ENCODE peak calls at places on chromosomes 4 and X, in five cellular contexts. One of them, this sample, is unnamed.

GRCh38 chrX:73850124-73851013 is 287.4 kb downstream of the CHIC1 start:
- DNase-seq in HCT116: peak
- DNase-seq in A549: peak
- DNase-seq in WTC11: peak
- DNase-seq in GM12878: peak
- DNase-seq in this sample: peak

GRCh38 chr4:105586638-105587328 is 34.4 kb downstream of the ARHGEF38 start:
- DNase-seq in HCT116: no peak
- DNase-seq in A549: no peak
- DNase-seq in WTC11: no peak
- DNase-seq in GM12878: no peak
- DNase-seq in this sample: no peak

GRCh38 chrX:19842542-19842941 is 44.9 kb downstream of the SH3KBP1 start:
- DNase-seq in HCT116: no peak
- DNase-seq in A549: no peak
- DNase-seq in WTC11: no peak
- DNase-seq in GM12878: no peak
- DNase-seq in this sample: peak

GRCh38 chr4:40196724-40197281 is at the start of gene RHOH:
- DNase-seq in HCT116: no peak
- DNase-seq in A549: no peak
- DNase-seq in WTC11: no peak
- DNase-seq in GM12878: no peak
- DNase-seq in this sample: peak

GRCh38 chr4:85681194-85681803 is 206.3 kb downstream of the ARHGAP24 start:
- DNase-seq in HCT116: no peak
- DNase-seq in A549: no peak
- DNase-seq in WTC11: no peak
- DNase-seq in GM12878: no peak
- DNase-seq in this sample: peak

GRCh38 chr4:41022116-41022515 is 192.2 kb downstream of the APBB2 start:
- DNase-seq in HCT116: no peak
- DNase-seq in A549: no peak
- DNase-seq in WTC11: no peak
- DNase-seq in GM12878: no peak
- DNase-seq in this sample: no peak

GRCh38 chrX:67426946-67427345 is 116.9 kb upstream of the AR start:
- DNase-seq in HCT116: no peak
- DNase-seq in A549: no peak
- DNase-seq in WTC11: no peak
- DNase-seq in GM12878: no peak
- DNase-seq in this sample: no peak

GRCh38 chr4:81471361-81472248 is at the start of gene RASGEF1B:
- DNase-seq in HCT116: no peak
- DNase-seq in A549: peak
- DNase-seq in WTC11: peak
- DNase-seq in GM12878: peak
- DNase-seq in this sample: peak

GRCh38 chrX:42485621-42486020 is 292.3 kb downstream of the PPP1R2C start:
- DNase-seq in HCT116: peak
- DNase-seq in A549: no peak
- DNase-seq in WTC11: no peak
- DNase-seq in GM12878: no peak
- DNase-seq in this sample: no peak

GRCh38 chr4:77734928-77735327 is 84.2 kb downstream of the CNOT6L start:
- DNase-seq in HCT116: no peak
- DNase-seq in A549: no peak
- DNase-seq in WTC11: no peak
- DNase-seq in GM12878: peak
- DNase-seq in this sample: peak

GRCh38 chr4:180675368-180675675 is 1567.9 kb upstream of the TENM3 start:
- DNase-seq in HCT116: no peak
- DNase-seq in A549: no peak
- DNase-seq in WTC11: no peak
- DNase-seq in GM12878: no peak
- DNase-seq in this sample: no peak

GRCh38 chr4:52713456-52713937 is 37.7 kb downstream of the ERVMER34-1 start:
- DNase-seq in HCT116: no peak
- DNase-seq in A549: no peak
- DNase-seq in WTC11: no peak
- DNase-seq in GM12878: no peak
- DNase-seq in this sample: peak

GRCh38 chr4:1047976-1048780 is 36.8 kb downstream of the FGFRL1 start:
- DNase-seq in HCT116: no peak
- DNase-seq in A549: no peak
- DNase-seq in WTC11: no peak
- DNase-seq in GM12878: no peak
- DNase-seq in this sample: peak

GRCh38 chrX:131565909-131566308 is 22.0 kb downstream of the OR13H1 start:
- DNase-seq in HCT116: no peak
- DNase-seq in A549: peak
- DNase-seq in WTC11: no peak
- DNase-seq in GM12878: no peak
- DNase-seq in this sample: no peak

GRCh38 chr4:21656832-21657231 is 291.7 kb downstream of the KCNIP4 start:
- DNase-seq in HCT116: peak
- DNase-seq in A549: peak
- DNase-seq in WTC11: no peak
- DNase-seq in GM12878: no peak
- DNase-seq in this sample: no peak

GRCh38 chrX:7948483-7948882 is 21.3 kb upstream of the PNPLA4 start:
- DNase-seq in HCT116: no peak
- DNase-seq in A549: no peak
- DNase-seq in WTC11: no peak
- DNase-seq in GM12878: no peak
- DNase-seq in this sample: no peak

GRCh38 chr4:56699537-56699936 is 18.4 kb upstream of the HOPX start:
- DNase-seq in HCT116: no peak
- DNase-seq in A549: no peak
- DNase-seq in WTC11: no peak
- DNase-seq in GM12878: no peak
- DNase-seq in this sample: no peak

GRCh38 chr4:140686799-140687198 is 69.4 kb downstream of the TBC1D9 start:
- DNase-seq in HCT116: no peak
- DNase-seq in A549: no peak
- DNase-seq in WTC11: no peak
- DNase-seq in GM12878: no peak
- DNase-seq in this sample: no peak

GRCh38 chr4:123452585-123452984 is 56.0 kb downstream of the SPRY1 start:
- DNase-seq in HCT116: no peak
- DNase-seq in A549: peak
- DNase-seq in WTC11: no peak
- DNase-seq in GM12878: no peak
- DNase-seq in this sample: peak

GRCh38 chrX:96693407-96693806 is 8.8 kb downstream of the DIAPH2 start:
- DNase-seq in HCT116: no peak
- DNase-seq in A549: no peak
- DNase-seq in WTC11: no peak
- DNase-seq in GM12878: no peak
- DNase-seq in this sample: no peak

GRCh38 chr4:1298461-1298860 is 8.8 kb downstream of the MAEA start:
- DNase-seq in HCT116: no peak
- DNase-seq in A549: no peak
- DNase-seq in WTC11: no peak
- DNase-seq in GM12878: no peak
- DNase-seq in this sample: no peak

GRCh38 chr4:79467246-79467932 is 59.4 kb upstream of the GK2 start:
- DNase-seq in HCT116: no peak
- DNase-seq in A549: no peak
- DNase-seq in WTC11: no peak
- DNase-seq in GM12878: no peak
- DNase-seq in this sample: no peak

GRCh38 chrX:1400731-1401471 is 9.0 kb upstream of the SLC25A6 start:
- DNase-seq in HCT116: peak
- DNase-seq in A549: no peak
- DNase-seq in WTC11: peak
- DNase-seq in GM12878: no peak
- DNase-seq in this sample: no peak

GRCh38 chr4:164768516-164768915 is 14.6 kb downstream of the SMIM31 start:
- DNase-seq in HCT116: peak
- DNase-seq in A549: peak
- DNase-seq in WTC11: no peak
- DNase-seq in GM12878: no peak
- DNase-seq in this sample: peak

GRCh38 chr4:6591305-6591704 is 16.3 kb downstream of the MAN2B2 start:
- DNase-seq in HCT116: no peak
- DNase-seq in A549: no peak
- DNase-seq in WTC11: no peak
- DNase-seq in GM12878: no peak
- DNase-seq in this sample: no peak

GRCh38 chr4:118352843-118353373 is at the start of gene PRSS12:
- DNase-seq in HCT116: peak
- DNase-seq in A549: peak
- DNase-seq in WTC11: peak
- DNase-seq in GM12878: no peak
- DNase-seq in this sample: peak
- TF ChIP-seq MAX in HCT116: peak
- TF ChIP-seq MAX in A549: peak
- TF ChIP-seq MAX in WTC11: peak
- TF ChIP-seq MAX in GM12878: no peak
- TF ChIP-seq MAX in this sample: peak

GRCh38 chrX:100864967-100865366 is 9.2 kb downstream of the NOX1 start:
- DNase-seq in HCT116: no peak
- DNase-seq in A549: no peak
- DNase-seq in WTC11: no peak
- DNase-seq in GM12878: no peak
- DNase-seq in this sample: no peak
- TF ChIP-seq MAX in HCT116: no peak
- TF ChIP-seq MAX in A549: no peak
- TF ChIP-seq MAX in WTC11: no peak
- TF ChIP-seq MAX in GM12878: no peak
- TF ChIP-seq MAX in this sample: no peak

GRCh38 chr4:3465698-3466671 is 2.9 kb downstream of the DOK7 start:
- DNase-seq in HCT116: no peak
- DNase-seq in A549: no peak
- DNase-seq in WTC11: peak
- DNase-seq in GM12878: no peak
- DNase-seq in this sample: no peak
- TF ChIP-seq MAX in HCT116: no peak
- TF ChIP-seq MAX in A549: no peak
- TF ChIP-seq MAX in WTC11: no peak
- TF ChIP-seq MAX in GM12878: no peak
- TF ChIP-seq MAX in this sample: no peak

GRCh38 chrX:137164329-137164728 is 130.5 kb upstream of the GPR101 start:
- DNase-seq in HCT116: no peak
- DNase-seq in A549: no peak
- DNase-seq in WTC11: no peak
- DNase-seq in GM12878: no peak
- DNase-seq in this sample: no peak
- TF ChIP-seq MAX in HCT116: no peak
- TF ChIP-seq MAX in A549: no peak
- TF ChIP-seq MAX in WTC11: no peak
- TF ChIP-seq MAX in GM12878: no peak
- TF ChIP-seq MAX in this sample: no peak

GRCh38 chr4:23202712-23203247 is 510.0 kb downstream of the GBA3 start:
- DNase-seq in HCT116: no peak
- DNase-seq in A549: no peak
- DNase-seq in WTC11: no peak
- DNase-seq in GM12878: no peak
- DNase-seq in this sample: no peak
- TF ChIP-seq MAX in HCT116: no peak
- TF ChIP-seq MAX in A549: no peak
- TF ChIP-seq MAX in WTC11: no peak
- TF ChIP-seq MAX in GM12878: no peak
- TF ChIP-seq MAX in this sample: no peak

GRCh38 chr4:8739820-8740665 is 131.6 kb downstream of the HMX1 start:
- DNase-seq in HCT116: no peak
- DNase-seq in A549: no peak
- DNase-seq in WTC11: no peak
- DNase-seq in GM12878: no peak
- DNase-seq in this sample: peak
- TF ChIP-seq MAX in HCT116: no peak
- TF ChIP-seq MAX in A549: no peak
- TF ChIP-seq MAX in WTC11: no peak
- TF ChIP-seq MAX in GM12878: no peak
- TF ChIP-seq MAX in this sample: no peak

GRCh38 chrX:68942797-68943196 is 114.0 kb downstream of the EFNB1 start:
- DNase-seq in HCT116: no peak
- DNase-seq in A549: no peak
- DNase-seq in WTC11: no peak
- DNase-seq in GM12878: no peak
- DNase-seq in this sample: no peak

GRCh38 chrX:68942141-68942540 is 113.3 kb downstream of the EFNB1 start:
- DNase-seq in HCT116: no peak
- DNase-seq in A549: no peak
- DNase-seq in WTC11: no peak
- DNase-seq in GM12878: no peak
- DNase-seq in this sample: no peak

GRCh38 chrX:68945603-68946228 is 116.9 kb downstream of the EFNB1 start:
- DNase-seq in HCT116: no peak
- DNase-seq in A549: peak
- DNase-seq in WTC11: peak
- DNase-seq in GM12878: no peak
- DNase-seq in this sample: peak

GRCh38 chrX:68945081-68945602 is 116.3 kb downstream of the EFNB1 start:
- DNase-seq in HCT116: no peak
- DNase-seq in A549: no peak
- DNase-seq in WTC11: no peak
- DNase-seq in GM12878: no peak
- DNase-seq in this sample: no peak

GRCh38 chrX:68944211-68944610 is 115.4 kb downstream of the EFNB1 start:
- DNase-seq in HCT116: no peak
- DNase-seq in A549: no peak
- DNase-seq in WTC11: no peak
- DNase-seq in GM12878: no peak
- DNase-seq in this sample: no peak
- TF ChIP-seq MAX in HCT116: no peak
- TF ChIP-seq MAX in A549: no peak
- TF ChIP-seq MAX in WTC11: no peak
- TF ChIP-seq MAX in GM12878: no peak
- TF ChIP-seq MAX in this sample: no peak

DNA sequence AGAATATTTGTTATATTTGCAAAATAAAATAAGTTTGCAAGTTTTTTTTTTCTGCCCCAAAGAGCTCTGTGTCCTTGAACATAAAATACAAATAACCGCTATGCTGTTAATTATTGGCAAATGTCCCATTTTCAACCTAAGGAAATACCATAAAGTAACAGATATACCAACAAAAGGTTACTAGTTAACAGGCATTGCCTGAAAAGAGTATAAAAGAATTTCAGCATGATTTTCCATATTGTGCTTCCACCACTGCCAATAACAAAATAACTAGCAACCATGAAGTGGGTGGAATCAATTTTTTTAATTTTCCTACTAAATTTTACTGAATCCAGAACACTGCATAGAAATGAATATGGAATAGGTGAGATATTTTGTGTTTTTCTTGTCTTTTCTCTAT is at the start of gene AFP:
- DNase-seq in HCT116: no peak
- DNase-seq in A549: no peak
- DNase-seq in WTC11: no peak
- DNase-seq in GM12878: no peak
- DNase-seq in this sample: no peak
- TF ChIP-seq MAX in HCT116: no peak
- TF ChIP-seq MAX in A549: no peak
- TF ChIP-seq MAX in WTC11: no peak
- TF ChIP-seq MAX in GM12878: no peak
- TF ChIP-seq MAX in this sample: no peak

This sample was measured in NB4.